ENCODE peak calls at places on chromosomes 12 and 14, in nine cellular contexts. One of them, this sample, is unnamed.

GRCh38 chr12:11863988-11864387 is 206.8 kb upstream of the BCL2L14 start:
- DNase-seq in esophagus muscularis mucosa: no peak
- DNase-seq in GM12878: no peak
- DNase-seq in IMR-90: no peak
- DNase-seq in AG10803: peak; percentile 62
- DNase-seq in fibroblast of lung: no peak
- DNase-seq in cardiac fibroblast: peak; percentile 54
- DNase-seq in HFF-Myc: no peak
- DNase-seq in effector memory CD4-positive, alpha-beta T cell: no peak
- DNase-seq in this sample: no peak

GRCh38 chr12:119843100-119843499 is 34.0 kb downstream of the CIT start:
- DNase-seq in IMR-90: peak; percentile 23
- DNase-seq in HFF-Myc: no peak
- DNase-seq in fibroblast of lung: peak; percentile 64
- DNase-seq in cardiac fibroblast: peak; percentile 78
- DNase-seq in AG10803: peak; percentile 93
- DNase-seq in GM12878: no peak
- DNase-seq in effector memory CD4-positive, alpha-beta T cell: no peak
- DNase-seq in esophagus muscularis mucosa: no peak
- DNase-seq in this sample: no peak

GRCh38 chr12:49304161-49304560 is 9.2 kb downstream of the PRPH start:
- DNase-seq in AG10803: peak; percentile 93
- DNase-seq in esophagus muscularis mucosa: no peak
- DNase-seq in GM12878: no peak
- DNase-seq in HFF-Myc: peak; percentile 35
- DNase-seq in IMR-90: peak; percentile 62
- DNase-seq in effector memory CD4-positive, alpha-beta T cell: no peak
- DNase-seq in cardiac fibroblast: peak; percentile 35
- DNase-seq in fibroblast of lung: peak; percentile 49
- DNase-seq in this sample: no peak

GRCh38 chr14:98189077-98189476 is 1082.9 kb downstream of the BCL11B start:
- DNase-seq in cardiac fibroblast: no peak
- DNase-seq in GM12878: no peak
- DNase-seq in AG10803: no peak
- DNase-seq in IMR-90: no peak
- DNase-seq in HFF-Myc: no peak
- DNase-seq in effector memory CD4-positive, alpha-beta T cell: no peak
- DNase-seq in fibroblast of lung: no peak
- DNase-seq in esophagus muscularis mucosa: no peak
- DNase-seq in this sample: no peak

GRCh38 chr12:105481906-105482305 is 151.4 kb downstream of the C12orf75 start:
- DNase-seq in GM12878: no peak
- DNase-seq in effector memory CD4-positive, alpha-beta T cell: no peak
- DNase-seq in HFF-Myc: no peak
- DNase-seq in cardiac fibroblast: no peak
- DNase-seq in esophagus muscularis mucosa: no peak
- DNase-seq in AG10803: peak; percentile 88
- DNase-seq in fibroblast of lung: peak; percentile 32
- DNase-seq in IMR-90: no peak
- DNase-seq in this sample: no peak

GRCh38 chr14:63993992-63994391 is 141.2 kb downstream of the SYNE2 start:
- DNase-seq in effector memory CD4-positive, alpha-beta T cell: no peak
- DNase-seq in esophagus muscularis mucosa: no peak
- DNase-seq in fibroblast of lung: no peak
- DNase-seq in IMR-90: no peak
- DNase-seq in GM12878: no peak
- DNase-seq in HFF-Myc: no peak
- DNase-seq in AG10803: no peak
- DNase-seq in cardiac fibroblast: peak; percentile 7
- DNase-seq in this sample: no peak

GRCh38 chr12:64273527-64274403 is 51.7 kb upstream of the KICS2 start:
- DNase-seq in fibroblast of lung: no peak
- DNase-seq in GM12878: no peak
- DNase-seq in HFF-Myc: no peak
- DNase-seq in esophagus muscularis mucosa: no peak
- DNase-seq in cardiac fibroblast: peak; percentile 5
- DNase-seq in AG10803: no peak
- DNase-seq in IMR-90: no peak
- DNase-seq in effector memory CD4-positive, alpha-beta T cell: no peak
- DNase-seq in this sample: no peak

GRCh38 chr14:99066378-99066777 is 205.6 kb downstream of the BCL11B start:
- DNase-seq in effector memory CD4-positive, alpha-beta T cell: no peak
- DNase-seq in fibroblast of lung: no peak
- DNase-seq in GM12878: no peak
- DNase-seq in IMR-90: no peak
- DNase-seq in cardiac fibroblast: no peak
- DNase-seq in esophagus muscularis mucosa: no peak
- DNase-seq in AG10803: no peak
- DNase-seq in HFF-Myc: no peak
- DNase-seq in this sample: no peak

DNA sequence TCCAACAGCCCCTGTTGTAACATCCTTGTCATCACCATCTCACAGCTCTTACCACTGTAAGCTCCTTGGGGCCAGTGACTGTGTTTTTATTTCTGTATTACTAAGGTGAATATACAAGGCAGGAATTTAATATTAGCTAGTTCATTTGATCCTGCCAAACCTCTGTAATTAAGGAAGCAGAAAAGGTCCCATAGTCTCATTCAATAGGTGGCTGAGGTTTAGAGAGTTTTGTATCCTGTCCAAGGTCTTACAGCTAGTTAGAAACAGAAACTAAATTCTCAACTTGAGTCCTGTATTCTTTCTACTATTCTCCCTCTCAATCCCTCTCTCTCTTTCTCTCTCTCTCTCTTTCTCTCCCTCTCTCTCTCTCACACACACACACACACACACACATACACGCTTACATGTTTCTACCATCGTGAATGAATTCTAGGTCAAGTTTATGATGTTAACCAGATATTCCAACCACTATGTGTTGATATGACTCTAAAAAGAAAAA is 543 bp upstream of the GLIPR1 start:
- DNase-seq in IMR-90: peak; percentile 81
- DNase-seq in HFF-Myc: no peak
- DNase-seq in GM12878: no peak
- DNase-seq in cardiac fibroblast: peak; percentile 68
- DNase-seq in esophagus muscularis mucosa: no peak
- DNase-seq in fibroblast of lung: peak; percentile 92
- DNase-seq in AG10803: peak; percentile 70
- DNase-seq in effector memory CD4-positive, alpha-beta T cell: no peak
- DNase-seq in this sample: no peak
- H3K4me3 ChIP-seq in IMR-90: peak overlapping the region; percentile 33
- H3K4me3 ChIP-seq in HFF-Myc: peak overlapping the region; percentile 48
- H3K4me3 ChIP-seq in GM12878: peak overlapping the region; percentile 83
- H3K4me3 ChIP-seq in cardiac fibroblast: peak overlapping the region; percentile 39
- H3K4me3 ChIP-seq in esophagus muscularis mucosa: peak overlapping the region; percentile 44
- H3K4me3 ChIP-seq in fibroblast of lung: peak overlapping the region; percentile 93
- H3K4me3 ChIP-seq in AG10803: peak overlapping the region; percentile 68
- H3K4me3 ChIP-seq in effector memory CD4-positive, alpha-beta T cell: peak overlapping the region; percentile 58
- H3K4me3 ChIP-seq in this sample: peak overlapping the region; percentile 61

GRCh38 chr14:38207342-38207741 is 362 bp upstream of the SSTR1 start:
- DNase-seq in fibroblast of lung: no peak
- DNase-seq in esophagus muscularis mucosa: no peak
- DNase-seq in AG10803: no peak
- DNase-seq in HFF-Myc: no peak
- DNase-seq in IMR-90: no peak
- DNase-seq in effector memory CD4-positive, alpha-beta T cell: no peak
- DNase-seq in GM12878: no peak
- DNase-seq in cardiac fibroblast: peak; percentile 12
- DNase-seq in this sample: no peak
- H3K4me3 ChIP-seq in fibroblast of lung: peak overlapping the region; percentile 61
- H3K4me3 ChIP-seq in esophagus muscularis mucosa: peak overlapping the region; percentile 43
- H3K4me3 ChIP-seq in AG10803: peak overlapping the region; percentile 85
- H3K4me3 ChIP-seq in HFF-Myc: no peak overlapping the region
- H3K4me3 ChIP-seq in IMR-90: peak overlapping the region; percentile 61
- H3K4me3 ChIP-seq in effector memory CD4-positive, alpha-beta T cell: no peak overlapping the region
- H3K4me3 ChIP-seq in GM12878: no peak overlapping the region
- H3K4me3 ChIP-seq in cardiac fibroblast: no peak overlapping the region
- H3K4me3 ChIP-seq in this sample: peak overlapping the region; percentile 63

GRCh38 chr14:74260525-74261233 is 21.4 kb downstream of the VSX2 start:
- DNase-seq in IMR-90: no peak
- DNase-seq in fibroblast of lung: no peak
- DNase-seq in GM12878: no peak
- DNase-seq in effector memory CD4-positive, alpha-beta T cell: no peak
- DNase-seq in AG10803: no peak
- DNase-seq in esophagus muscularis mucosa: no peak
- DNase-seq in HFF-Myc: no peak
- DNase-seq in cardiac fibroblast: no peak
- DNase-seq in this sample: no peak

GRCh38 chr14:74257988-74258704 is 18.9 kb downstream of the VSX2 start:
- DNase-seq in effector memory CD4-positive, alpha-beta T cell: no peak
- DNase-seq in cardiac fibroblast: no peak
- DNase-seq in HFF-Myc: no peak
- DNase-seq in esophagus muscularis mucosa: no peak
- DNase-seq in IMR-90: no peak
- DNase-seq in GM12878: no peak
- DNase-seq in AG10803: no peak
- DNase-seq in fibroblast of lung: no peak
- DNase-seq in this sample: no peak

GRCh38 chr14:74257078-74257987 is 18.1 kb downstream of the VSX2 start:
- DNase-seq in IMR-90: peak; percentile 8
- DNase-seq in effector memory CD4-positive, alpha-beta T cell: peak; percentile 35
- DNase-seq in GM12878: no peak
- DNase-seq in fibroblast of lung: no peak
- DNase-seq in esophagus muscularis mucosa: no peak
- DNase-seq in AG10803: peak; percentile 8
- DNase-seq in cardiac fibroblast: peak; percentile 24
- DNase-seq in HFF-Myc: no peak
- DNase-seq in this sample: no peak

GRCh38 chr14:74259513-74259912 is 20.3 kb downstream of the VSX2 start:
- DNase-seq in IMR-90: no peak
- DNase-seq in effector memory CD4-positive, alpha-beta T cell: no peak
- DNase-seq in AG10803: no peak
- DNase-seq in esophagus muscularis mucosa: no peak
- DNase-seq in cardiac fibroblast: no peak
- DNase-seq in GM12878: no peak
- DNase-seq in HFF-Myc: no peak
- DNase-seq in fibroblast of lung: no peak
- DNase-seq in this sample: no peak

DNA sequence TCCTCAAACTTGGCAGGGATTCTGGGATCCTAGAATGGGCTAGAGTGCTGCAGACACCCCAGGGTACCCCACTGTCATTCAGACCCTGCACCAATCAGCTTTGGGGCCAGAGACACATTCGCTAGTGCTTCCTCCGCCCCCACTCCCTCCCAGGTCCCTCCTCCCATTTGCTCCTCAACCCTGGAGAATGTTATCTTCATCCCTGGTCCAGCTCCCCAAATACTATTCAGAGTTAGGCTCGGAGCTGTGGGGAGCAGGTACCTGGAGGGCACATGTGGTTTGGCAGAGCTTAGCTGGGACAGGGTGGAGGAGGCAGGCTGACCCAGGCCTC is 19.4 kb downstream of the VSX2 start:
- DNase-seq in cardiac fibroblast: no peak
- DNase-seq in AG10803: no peak
- DNase-seq in effector memory CD4-positive, alpha-beta T cell: no peak
- DNase-seq in esophagus muscularis mucosa: no peak
- DNase-seq in GM12878: no peak
- DNase-seq in HFF-Myc: no peak
- DNase-seq in IMR-90: no peak
- DNase-seq in fibroblast of lung: no peak
- DNase-seq in this sample: no peak
- H3K4me3 ChIP-seq in cardiac fibroblast: no peak overlapping the region
- H3K4me3 ChIP-seq in AG10803: no peak overlapping the region
- H3K4me3 ChIP-seq in effector memory CD4-positive, alpha-beta T cell: no peak overlapping the region
- H3K4me3 ChIP-seq in esophagus muscularis mucosa: peak overlapping the region; percentile 56
- H3K4me3 ChIP-seq in GM12878: no peak overlapping the region
- H3K4me3 ChIP-seq in HFF-Myc: no peak overlapping the region
- H3K4me3 ChIP-seq in IMR-90: no peak overlapping the region
- H3K4me3 ChIP-seq in fibroblast of lung: peak overlapping the region; percentile 24
- H3K4me3 ChIP-seq in this sample: peak overlapping the region; percentile 75

GRCh38 chr12:6950944-6951540 is at the start of gene PTPN6:
- DNase-seq in effector memory CD4-positive, alpha-beta T cell: no peak
- DNase-seq in cardiac fibroblast: no peak
- DNase-seq in AG10803: no peak
- DNase-seq in HFF-Myc: no peak
- DNase-seq in IMR-90: no peak
- DNase-seq in esophagus muscularis mucosa: no peak
- DNase-seq in GM12878: no peak
- DNase-seq in fibroblast of lung: no peak
- DNase-seq in this sample: no peak

GRCh38 chr12:6952121-6952859 is 1.1 kb downstream of the PTPN6 start:
- DNase-seq in IMR-90: no peak
- DNase-seq in AG10803: no peak
- DNase-seq in cardiac fibroblast: no peak
- DNase-seq in HFF-Myc: no peak
- DNase-seq in esophagus muscularis mucosa: no peak
- DNase-seq in GM12878: no peak
- DNase-seq in fibroblast of lung: no peak
- DNase-seq in effector memory CD4-positive, alpha-beta T cell: no peak
- DNase-seq in this sample: no peak

GRCh38 chr12:6950401-6950801 is 755 bp upstream of the PTPN6 start:
- DNase-seq in HFF-Myc: no peak
- DNase-seq in GM12878: no peak
- DNase-seq in IMR-90: no peak
- DNase-seq in effector memory CD4-positive, alpha-beta T cell: no peak
- DNase-seq in esophagus muscularis mucosa: no peak
- DNase-seq in cardiac fibroblast: no peak
- DNase-seq in fibroblast of lung: no peak
- DNase-seq in AG10803: no peak
- DNase-seq in this sample: no peak

GRCh38 chr12:6952860-6953416 is 1.8 kb downstream of the PTPN6 start:
- DNase-seq in IMR-90: no peak
- DNase-seq in AG10803: no peak
- DNase-seq in esophagus muscularis mucosa: no peak
- DNase-seq in cardiac fibroblast: no peak
- DNase-seq in HFF-Myc: no peak
- DNase-seq in effector memory CD4-positive, alpha-beta T cell: no peak
- DNase-seq in GM12878: no peak
- DNase-seq in fibroblast of lung: no peak
- DNase-seq in this sample: no peak

GRCh38 chr12:6951551-6952120 is 480 bp downstream of the PTPN6 start:
- DNase-seq in HFF-Myc: no peak
- DNase-seq in fibroblast of lung: no peak
- DNase-seq in IMR-90: no peak
- DNase-seq in esophagus muscularis mucosa: no peak
- DNase-seq in GM12878: no peak
- DNase-seq in AG10803: no peak
- DNase-seq in cardiac fibroblast: no peak
- DNase-seq in effector memory CD4-positive, alpha-beta T cell: no peak
- DNase-seq in this sample: no peak
- H3K4me3 ChIP-seq in HFF-Myc: no peak overlapping the region
- H3K4me3 ChIP-seq in fibroblast of lung: no peak overlapping the region
- H3K4me3 ChIP-seq in IMR-90: no peak overlapping the region
- H3K4me3 ChIP-seq in esophagus muscularis mucosa: peak overlapping the region; percentile 40
- H3K4me3 ChIP-seq in GM12878: peak overlapping the region; percentile 95
- H3K4me3 ChIP-seq in AG10803: no peak overlapping the region
- H3K4me3 ChIP-seq in cardiac fibroblast: no peak overlapping the region
- H3K4me3 ChIP-seq in effector memory CD4-positive, alpha-beta T cell: peak overlapping the region; percentile 89
- H3K4me3 ChIP-seq in this sample: peak overlapping the region; percentile 52

DNA sequence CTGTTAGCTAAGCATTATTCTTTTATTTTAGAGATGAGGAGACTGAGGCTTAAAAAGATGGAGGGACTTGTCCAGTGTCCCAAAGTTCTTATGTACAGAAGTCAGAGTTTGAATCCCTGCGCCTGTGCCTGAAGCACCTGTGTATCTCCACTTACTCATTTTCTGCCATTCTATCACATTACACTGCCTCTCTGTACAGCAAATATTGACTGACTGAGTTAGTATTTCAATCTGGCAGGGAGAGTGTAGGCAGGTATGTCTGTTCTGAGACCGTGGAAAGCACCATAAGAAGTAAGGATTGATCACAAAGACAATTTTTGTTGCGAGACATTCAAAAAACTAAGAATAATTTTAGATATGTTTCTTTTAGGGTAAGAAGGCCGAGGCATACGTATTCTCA is 162.7 kb downstream of the KITLG start:
- DNase-seq in AG10803: no peak
- DNase-seq in fibroblast of lung: no peak
- DNase-seq in HFF-Myc: no peak
- DNase-seq in cardiac fibroblast: no peak
- DNase-seq in effector memory CD4-positive, alpha-beta T cell: no peak
- DNase-seq in esophagus muscularis mucosa: no peak
- DNase-seq in GM12878: no peak
- DNase-seq in IMR-90: no peak
- DNase-seq in this sample: no peak
- H3K4me3 ChIP-seq in AG10803: peak overlapping the region; percentile 67
- H3K4me3 ChIP-seq in fibroblast of lung: no peak overlapping the region
- H3K4me3 ChIP-seq in HFF-Myc: no peak overlapping the region
- H3K4me3 ChIP-seq in cardiac fibroblast: peak overlapping the region; percentile 55
- H3K4me3 ChIP-seq in effector memory CD4-positive, alpha-beta T cell: no peak overlapping the region
- H3K4me3 ChIP-seq in esophagus muscularis mucosa: no peak overlapping the region
- H3K4me3 ChIP-seq in GM12878: no peak overlapping the region
- H3K4me3 ChIP-seq in IMR-90: no peak overlapping the region
- H3K4me3 ChIP-seq in this sample: no peak overlapping the region

This sample was measured in dorsolateral prefrontal cortex.